ENCODE peak calls at places on chromosome 5, in six cellular contexts. X is activated CD4-positive, alpha-beta T cell treated with anti-CD3 and anti-CD28 coated beads for 24 hours; Q is T-cell; A is B cell; K is iris pigment epithelial cell; C is H1. I is an unnamed sample.

GRCh38 chr5:125043781-125044391 is 297.4 kb upstream of the ZNF608 start:
- DNase-seq in X (no peak), Q (no peak), A (no peak), K (peak), C (no peak), I (no peak)

GRCh38 chr5:151047814-151048425 is 27.5 kb downstream of the GPX3 start:
- DNase-seq in X (no peak), Q (peak), A (peak), K (no peak), C (peak), I (peak)

GRCh38 chr5:130138406-130139060 is 234.3 kb downstream of the CHSY3 start:
- DNase-seq in X (no peak), Q (no peak), A (no peak), K (peak), C (no peak), I (no peak)

GRCh38 chr5:143547342-143547741 is 143.9 kb upstream of the NR3C1 start:
- DNase-seq in X (no peak), Q (no peak), A (no peak), K (no peak), C (no peak), I (no peak)

GRCh38 chr5:93831449-93831848 is 90.0 kb upstream of the POU5F2 start:
- DNase-seq in X (no peak), Q (no peak), A (no peak), K (peak), C (no peak), I (no peak)

GRCh38 chr5:135398160-135398854 is 724 bp downstream of the MACROH2A1 start:
- DNase-seq in X (peak), Q (peak), A (peak), K (peak), C (peak), I (peak)

GRCh38 chr5:59366784-59367183 is 526.7 kb downstream of the PDE4D start:
- DNase-seq in X (no peak), Q (no peak), A (no peak), K (no peak), C (no peak), I (no peak)

GRCh38 chr5:60507687-60508086 is 192.3 kb downstream of the DEPDC1B start:
- DNase-seq in X (no peak), Q (no peak), A (no peak), K (peak), C (no peak), I (no peak)

GRCh38 chr5:139494832-139495231 is 12.3 kb upstream of the STING1 start:
- DNase-seq in X (no peak), Q (no peak), A (no peak), K (peak), C (no peak), I (no peak)

GRCh38 chr5:57753446-57753845 is 270.8 kb upstream of the ACTBL2 start:
- DNase-seq in X (no peak), Q (no peak), A (no peak), K (no peak), C (no peak), I (no peak)

GRCh38 chr5:113089653-113090335 is 113.2 kb downstream of the DCP2 start:
- DNase-seq in X (no peak), Q (no peak), A (no peak), K (no peak), C (no peak), I (no peak)

GRCh38 chr5:130024006-130024405 is 119.7 kb downstream of the CHSY3 start:
- DNase-seq in X (no peak), Q (no peak), A (no peak), K (no peak), C (no peak), I (no peak)

GRCh38 chr5:80761966-80762365 is 107.2 kb upstream of the DHFR start:
- DNase-seq in X (no peak), Q (no peak), A (no peak), K (peak), C (no peak), I (no peak)

GRCh38 chr5:147382776-147383175 is 127.1 kb downstream of the DPYSL3 start:
- DNase-seq in X (no peak), Q (no peak), A (no peak), K (no peak), C (no peak), I (no peak)

GRCh38 chr5:172113036-172113435 is 75.0 kb downstream of the STK10 start:
- DNase-seq in X (peak), Q (peak), A (no peak), K (peak), C (no peak), I (no peak)

GRCh38 chr5:151757233-151758140 is 944 bp downstream of the ATOX1 start:
- DNase-seq in X (peak), Q (peak), A (no peak), K (no peak), C (no peak), I (peak)

GRCh38 chr5:56440871-56441740 is 208.0 kb upstream of the ANKRD55 start:
- DNase-seq in X (no peak), Q (no peak), A (no peak), K (peak), C (no peak), I (no peak)

I was measured in H7.